ENCODE peak calls at places on chromosomes 7 and 10, in eight cellular contexts. F is EH, C is esophagus squamous epithelium, W is bronchial epithelial cell, D is progenitor cell of endocrine pancreas, A is posterior cingulate gyrus, G is NCI-H1105, P is NCI-H2171 treated with DMSO at 0.1 percent for 48 hours. U is an unnamed sample.

GRCh38 chr10:93871805-93872204 is 22.0 kb upstream of the SLC35G1 start:
- DNase-seq in W (peak; percentile 12), F (no peak), G (no peak), A (no peak), D (no peak), P (no peak), C (no peak), U (no peak)

GRCh38 chr10:7512487-7512886 is 101.7 kb upstream of the SFMBT2 start:
- DNase-seq in C (no peak), G (no peak), W (no peak), P (no peak), F (no peak), D (no peak), A (no peak), U (no peak)

GRCh38 chr10:20133669-20134189 is 317.5 kb downstream of the PLXDC2 start:
- DNase-seq in A (no peak), P (no peak), W (no peak), D (no peak), G (no peak), C (no peak), F (no peak), U (no peak)

GRCh38 chr10:102645741-102646609 is 1.7 kb downstream of the TRIM8 start:
- DNase-seq in A (peak; percentile 44), D (peak; percentile 25), G (no peak), P (peak; percentile 30), W (peak; percentile 95), F (peak; percentile 96), C (peak; percentile 76), U (peak; percentile 95)

GRCh38 chr10:121574519-121575170 is 23.6 kb downstream of the FGFR2 start:
- DNase-seq in G (no peak), D (no peak), A (no peak), W (peak; percentile 79), P (no peak), C (no peak), F (no peak), U (no peak)

GRCh38 chr10:133142523-133143199 is 17.4 kb upstream of the KNDC1 start:
- DNase-seq in P (no peak), D (no peak), F (no peak), W (no peak), A (no peak), G (no peak), C (no peak), U (peak; percentile 41)

GRCh38 chr7:54841772-54842707 is 83.0 kb upstream of the SEC61G start:
- DNase-seq in P (no peak), G (no peak), D (no peak), F (peak; percentile 91), A (no peak), W (peak; percentile 71), C (no peak), U (peak; percentile 51)

GRCh38 chr10:76311752-76312699 is 880.6 kb downstream of the LRMDA start:
- DNase-seq in P (peak; percentile 7), A (no peak), C (no peak), D (no peak), W (peak; percentile 33), F (peak; percentile 49), G (no peak), U (no peak)

GRCh38 chr7:24727165-24728120 is 29.8 kb downstream of the GSDME start:
- DNase-seq in C (no peak), F (no peak), P (no peak), W (no peak), G (no peak), D (no peak), A (no peak), U (no peak)

GRCh38 chr7:156827587-156828203 is 65.3 kb downstream of the LMBR1 start:
- DNase-seq in F (peak; percentile 33), P (peak; percentile 12), A (no peak), C (no peak), W (peak; percentile 24), G (no peak), D (no peak), U (no peak)

GRCh38 chr7:125195156-125195555 is 265.5 kb upstream of the POT1 start:
- DNase-seq in P (no peak), C (no peak), A (no peak), G (no peak), F (no peak), W (peak; percentile 48), D (no peak), U (no peak)

GRCh38 chr10:88004451-88004850 is 141.0 kb downstream of the PTEN start:
- DNase-seq in A (no peak), D (no peak), P (no peak), G (no peak), C (no peak), W (no peak), F (peak; percentile 84), U (no peak)

GRCh38 chr10:46092523-46093195 is 46.6 kb upstream of the MSMB start:
- DNase-seq in C (no peak), A (no peak), G (no peak), F (no peak), P (no peak), W (no peak), D (no peak), U (no peak)

GRCh38 chr7:132307465-132307864 is 268.8 kb downstream of the PLXNA4 start:
- DNase-seq in W (no peak), C (no peak), D (no peak), P (no peak), G (no peak), F (no peak), A (no peak), U (no peak)

GRCh38 chr7:112723416-112723815 is 66.8 kb downstream of the TMEM168 start:
- DNase-seq in A (no peak), W (peak; percentile 67), P (no peak), C (no peak), D (no peak), F (peak; percentile 6), G (no peak), U (no peak)

U was measured in aorta.